ENCODE peak calls at places on chromosome 10, in six cellular contexts. Q, U, D, S, R and P are unnamed samples.

GRCh38 chr10:2897619-2898508 is 169.5 kb upstream of the PFKP start:
- DNase-seq in Q (no peak), U (no peak), D (peak; percentile 5), S (no peak), R (no peak), P (no peak)

GRCh38 chr10:95242581-95243317 is 48.1 kb downstream of the PDLIM1 start:
- DNase-seq in Q (peak; percentile 63), U (peak; percentile 45), D (peak; percentile 77), S (peak; percentile 69), R (peak; percentile 82), P (peak; percentile 79)

GRCh38 chr10:116263870-116264269 is 9.1 kb downstream of the GFRA1 start:
- DNase-seq in Q (peak; percentile 10), U (no peak), D (peak; percentile 71), S (no peak), R (no peak), P (no peak)

GRCh38 chr10:103739039-103739764 is 116.2 kb downstream of the SH3PXD2A start:
- DNase-seq in Q (peak; percentile 98), U (no peak), D (peak; percentile 95), S (peak; percentile 94), R (peak; percentile 73), P (peak; percentile 85)

GRCh38 chr10:69413221-69413865 is 3.4 kb downstream of the TACR2 start:
- DNase-seq in Q (peak; percentile 70), U (peak; percentile 41), D (peak; percentile 90), S (peak; percentile 79), R (peak; percentile 92), P (peak; percentile 93)

GRCh38 chr10:116444527-116445142 is 17.0 kb downstream of the PNLIPRP3 start:
- DNase-seq in Q (peak; percentile 31), U (peak; percentile 23), D (peak; percentile 55), S (peak; percentile 36), R (peak; percentile 65), P (peak; percentile 50)

GRCh38 chr10:86372119-86372784 is 5.7 kb upstream of the GRID1 start:
- DNase-seq in Q (no peak), U (no peak), D (no peak), S (no peak), R (peak; percentile 22), P (no peak)

GRCh38 chr10:3612183-3613001 is 172.6 kb downstream of the KLF6 start:
- DNase-seq in Q (no peak), U (no peak), D (no peak), S (no peak), R (no peak), P (no peak)

GRCh38 chr10:75226656-75227055 is 9.1 kb downstream of the COMTD1 start:
- DNase-seq in Q (no peak), U (no peak), D (no peak), S (no peak), R (peak; percentile 56), P (no peak)

GRCh38 chr10:131012641-131012985 is 298.9 kb downstream of the TCERG1L start:
- DNase-seq in Q (no peak), U (no peak), D (no peak), S (no peak), R (no peak), P (no peak)

GRCh38 chr10:75817224-75817623 is 385.8 kb downstream of the LRMDA start:
- DNase-seq in Q (no peak), U (no peak), D (no peak), S (no peak), R (no peak), P (no peak)

GRCh38 chr10:15369642-15370211 is 1.4 kb downstream of the FAM171A1 start:
- DNase-seq in Q (no peak), U (no peak), D (peak; percentile 33), S (no peak), R (peak; percentile 71), P (peak; percentile 45)

GRCh38 chr10:17255512-17255911 is 27.5 kb downstream of the VIM start:
- DNase-seq in Q (no peak), U (no peak), D (no peak), S (no peak), R (no peak), P (no peak)

GRCh38 chr10:31927597-31928530 is 767 bp downstream of the ARHGAP12 start:
- DNase-seq in Q (peak; percentile 44), U (peak; percentile 74), D (peak; percentile 76), S (peak; percentile 54), R (peak; percentile 88), P (peak; percentile 77)

GRCh38 chr10:132397036-132397541 is at the start of gene PWWP2B:
- DNase-seq in Q (peak; percentile 19), U (no peak), D (peak; percentile 73), S (peak; percentile 28), R (no peak), P (peak; percentile 80)

DNA sequence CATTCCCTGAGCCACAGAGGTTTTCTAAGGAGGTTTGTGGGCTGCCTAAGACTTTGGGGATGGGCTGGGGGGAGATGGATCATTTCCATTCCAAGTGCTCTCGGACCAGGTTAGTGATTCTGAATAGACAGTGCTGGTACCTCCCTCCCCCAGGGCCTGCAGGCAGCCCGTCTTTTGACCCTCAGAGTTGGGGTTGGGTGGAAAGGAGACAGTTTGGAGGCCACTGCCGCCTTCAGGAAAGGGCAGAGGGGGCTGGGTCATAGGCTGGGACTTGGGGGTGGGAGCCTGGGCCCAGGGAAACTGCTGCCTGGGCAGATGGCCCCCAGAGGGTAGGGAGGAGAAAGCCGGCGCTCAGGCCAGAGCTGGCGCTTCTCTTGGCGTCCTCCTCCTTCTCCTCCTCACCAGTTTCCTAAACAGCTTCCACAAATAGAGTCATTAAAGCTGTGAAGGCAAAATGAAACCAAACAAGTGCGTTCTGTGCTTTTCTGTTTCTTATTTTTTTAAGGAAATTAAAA is 4.4 kb downstream of the UNC5B start:
- DNase-seq in Q (no peak), U (no peak), D (peak; percentile 60), S (peak; percentile 40), R (peak; percentile 70), P (peak; percentile 51)
- H3K4me3 ChIP-seq in Q (peak overlapping the region; percentile 43), U (no peak overlapping the region), D (peak overlapping the region; percentile 80), S (peak overlapping the region; percentile 78), R (peak overlapping the region; percentile 76), P (peak overlapping the region; percentile 80)

GRCh38 chr10:128641998-128642397 is 515.8 kb upstream of the MKI67 start:
- DNase-seq in Q (no peak), U (no peak), D (no peak), S (no peak), R (no peak), P (no peak)
- H3K9ac ChIP-seq in Q (no peak overlapping the region), U (no peak overlapping the region), D (no peak overlapping the region), S (no peak overlapping the region), R (no peak overlapping the region), P (no peak overlapping the region)

DNA sequence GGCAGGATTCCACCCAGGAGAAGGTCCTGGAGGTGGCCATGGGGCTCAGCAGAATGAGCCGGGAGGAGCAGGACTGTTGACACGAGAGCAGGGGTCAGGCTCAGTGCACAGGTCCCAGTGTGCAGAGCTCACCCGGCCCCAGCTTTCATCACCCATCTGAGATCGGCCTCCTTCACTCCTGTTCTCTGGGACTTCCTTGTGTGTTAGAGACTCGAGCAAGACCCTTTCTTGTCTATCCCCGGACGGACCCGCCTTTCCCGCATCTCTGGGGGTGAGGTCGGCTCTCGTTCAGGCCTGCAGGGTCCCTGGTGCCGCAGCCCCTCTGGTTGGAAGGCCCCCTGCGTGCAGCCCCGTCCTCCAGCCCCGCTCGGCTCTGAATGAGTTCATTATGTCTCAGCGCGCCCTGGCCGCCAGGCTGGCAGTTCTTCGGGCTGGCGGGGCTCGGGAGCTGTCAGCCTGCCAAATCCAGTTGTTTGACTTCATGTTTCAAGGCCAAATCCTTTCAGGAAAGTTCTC is 127.9 kb downstream of the LHPP start:
- DNase-seq in Q (no peak), U (peak; percentile 76), D (peak; percentile 42), S (peak; percentile 31), R (no peak), P (no peak)
- H3K4me3 ChIP-seq in Q (no peak overlapping the region), U (peak overlapping the region; percentile 68), D (no peak overlapping the region), S (no peak overlapping the region), R (no peak overlapping the region), P (no peak overlapping the region)

GRCh38 chr10:70477661-70478162 is 855 bp upstream of the PALD1 start:
- DNase-seq in Q (peak; percentile 18), U (peak; percentile 13), D (peak; percentile 35), S (no peak), R (peak; percentile 81), P (no peak)

GRCh38 chr10:70478191-70479160 is at the start of gene PALD1:
- DNase-seq in Q (no peak), U (no peak), D (peak; percentile 57), S (peak; percentile 33), R (peak; percentile 90), P (peak; percentile 74)

GRCh38 chr10:70480254-70480861 is 1.8 kb downstream of the PALD1 start:
- DNase-seq in Q (no peak), U (no peak), D (no peak), S (no peak), R (no peak), P (no peak)

GRCh38 chr10:70479626-70480253 is 1.2 kb downstream of the PALD1 start:
- DNase-seq in Q (no peak), U (no peak), D (no peak), S (no peak), R (no peak), P (no peak)

GRCh38 chr10:70479161-70479531 is 579 bp downstream of the PALD1 start:
- DNase-seq in Q (no peak), U (no peak), D (no peak), S (no peak), R (peak; percentile 77), P (no peak)
- H3K9ac ChIP-seq in Q (no peak overlapping the region), U (no peak overlapping the region), D (no peak overlapping the region), S (no peak overlapping the region), R (peak overlapping the region; percentile 62), P (no peak overlapping the region)

DNA sequence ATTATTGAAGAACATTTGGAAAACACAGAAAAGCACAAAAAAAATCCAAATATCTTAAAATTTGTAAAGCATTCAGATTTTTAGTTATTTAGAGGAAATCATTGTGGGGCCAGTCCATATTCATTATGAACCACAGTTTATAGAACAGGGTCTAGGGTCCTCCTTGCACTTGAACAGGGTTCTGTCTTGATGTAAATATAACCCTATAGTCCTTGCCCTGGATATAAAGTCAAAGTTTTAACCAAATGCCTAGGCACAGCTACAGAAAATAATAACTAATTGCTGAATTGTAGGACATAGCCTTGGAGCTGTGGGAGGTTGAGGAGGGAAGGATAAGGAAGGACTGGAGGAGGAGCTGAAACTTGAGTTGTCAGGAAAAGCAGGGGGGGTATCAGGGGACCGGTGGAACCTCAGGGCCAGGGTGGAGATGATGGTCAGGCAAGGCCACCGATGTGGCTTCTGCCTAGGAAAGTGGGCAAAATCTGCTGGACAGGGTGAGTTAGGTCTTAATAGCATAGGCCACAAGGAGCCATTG is 25.7 kb downstream of the CASP7 start:
- DNase-seq in Q (no peak), U (no peak), D (no peak), S (no peak), R (no peak), P (no peak)
- H3K4me3 ChIP-seq in Q (no peak overlapping the region), U (no peak overlapping the region), D (no peak overlapping the region), S (no peak overlapping the region), R (no peak overlapping the region), P (no peak overlapping the region)